ENCODE peak calls at places on chromosomes 4 and X, in five cellular contexts. F, Q, T, N and I are unnamed samples. For H3K36me3, the result is how much of the 10 kb centered on the place peaks cover.

GRCh38 chr4:56843421-56843899 is 22.0 kb upstream of the SPINK2 start:
- DNase-seq in F (no peak), Q (no peak), T (no peak), N (no peak), I (no peak)

GRCh38 chr4:17385403-17385802 is 126.5 kb downstream of the QDPR start:
- DNase-seq in F (peak), Q (no peak), T (no peak), N (no peak), I (peak)

GRCh38 chr4:624705-625590 is at the start of gene PDE6B:
- DNase-seq in F (peak), Q (no peak), T (no peak), N (no peak), I (no peak)

GRCh38 chrX:30713061-30713525 is 59.9 kb downstream of the GK start:
- DNase-seq in F (peak), Q (peak), T (peak), N (no peak), I (peak)

GRCh38 chr4:55269970-55270369 is 76.1 kb upstream of the SRD5A3 start:
- DNase-seq in F (no peak), Q (no peak), T (no peak), N (no peak), I (no peak)

GRCh38 chrX:114924846-114925245 is 92.6 kb downstream of the IL13RA2 start:
- DNase-seq in F (no peak), Q (no peak), T (no peak), N (no peak), I (no peak)

GRCh38 chr4:110514889-110515479 is 39.0 kb downstream of the ENPEP start:
- DNase-seq in F (no peak), Q (no peak), T (no peak), N (no peak), I (no peak)

GRCh38 chrX:107542500-107542899 is 85.8 kb upstream of the PRPS1 start:
- DNase-seq in F (no peak), Q (no peak), T (no peak), N (no peak), I (peak)

GRCh38 chrX:24260827-24261550 is 52.9 kb downstream of the SUPT20HL2 start:
- DNase-seq in F (no peak), Q (no peak), T (peak), N (no peak), I (no peak)

GRCh38 chrX:106220177-106220576 is 52.1 kb downstream of the PWWP3B start:
- DNase-seq in F (no peak), Q (no peak), T (no peak), N (no peak), I (no peak)

GRCh38 chr4:151117371-151117962 is 18.0 kb downstream of the RPS3A start:
- DNase-seq in F (peak), Q (peak), T (peak), N (no peak), I (peak)

GRCh38 chr4:43132010-43132582 is 239.6 kb downstream of the GRXCR1 start:
- DNase-seq in F (peak), Q (peak), T (no peak), N (no peak), I (peak)

GRCh38 chr4:176735300-176735699 is 57.4 kb downstream of the VEGFC start:
- DNase-seq in F (no peak), Q (no peak), T (no peak), N (no peak), I (no peak)

DNA sequence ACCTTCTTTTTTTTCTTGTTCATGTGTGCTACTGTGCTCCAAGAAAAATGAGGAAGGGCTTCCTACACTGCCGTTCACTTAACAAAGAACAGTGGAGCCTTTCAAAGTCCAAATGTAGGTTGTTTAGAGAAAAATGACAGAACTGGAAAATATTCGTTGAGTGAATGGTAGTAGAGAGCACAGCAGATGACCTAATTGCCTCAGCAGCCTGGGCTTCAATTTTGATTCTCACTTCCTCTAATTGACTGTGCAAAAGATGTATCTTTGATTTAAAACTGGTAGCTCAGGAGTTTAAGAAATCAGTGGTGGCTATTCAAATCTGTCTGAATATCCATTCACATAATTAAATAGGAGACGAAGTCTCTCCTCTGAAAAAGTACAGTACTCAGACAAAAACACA is 5.2 kb downstream of the NLGN4X start:
- DNase-seq in F (no peak), Q (no peak), T (no peak), N (no peak), I (no peak)
- H3K4me3 ChIP-seq in F (no peak), Q (no peak), T (no peak), N (no peak), I (no peak)

GRCh38 chrX:47217121-47217851 is 1.2 kb upstream of the CDK16 start:
- DNase-seq in F (no peak), Q (peak), T (no peak), N (no peak), I (peak)
- H3K36me3 ChIP-seq in F (under half), Q (under half), T (under half), N (under half), I (under half)

DNA sequence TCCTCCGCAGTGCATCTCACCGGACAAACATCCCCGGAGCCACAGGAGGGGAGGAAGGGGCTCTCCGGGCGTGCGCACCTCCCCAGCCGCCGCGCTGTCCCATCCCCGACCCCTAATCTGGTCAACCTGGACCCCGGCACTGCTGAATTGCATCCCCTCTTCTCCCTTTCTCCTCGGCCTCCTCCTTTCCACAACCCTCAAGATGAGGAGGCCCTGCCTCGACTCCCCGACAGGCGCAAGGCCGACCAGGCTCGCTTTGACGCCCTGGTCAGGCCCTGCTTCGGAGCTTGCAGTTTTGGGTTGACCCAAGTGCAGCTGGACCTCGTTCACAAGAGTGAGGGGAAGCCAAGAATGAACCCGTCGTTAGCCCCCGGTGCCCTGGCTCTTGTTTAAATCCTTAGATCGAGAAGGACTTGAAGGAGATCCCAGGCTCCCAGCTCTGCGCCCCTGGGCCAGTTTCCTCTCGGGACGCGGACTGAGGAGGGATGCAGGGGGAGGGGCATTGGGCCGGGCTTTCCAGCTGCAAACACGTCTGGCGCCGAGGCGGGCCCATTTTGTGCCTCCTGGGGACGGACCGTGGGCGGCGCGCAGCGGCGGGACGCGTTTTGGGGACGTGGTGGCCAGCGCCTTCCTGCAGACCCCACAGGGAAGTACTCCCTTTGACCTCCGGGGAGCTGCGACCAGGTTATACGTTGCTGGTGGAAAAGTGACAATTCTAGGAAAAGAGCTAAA is 2.5 kb downstream of the PDGFRA start:
- DNase-seq in F (no peak), Q (peak), T (peak), N (no peak), I (peak)
- H3K4me3 ChIP-seq in F (peak), Q (peak), T (peak), N (peak), I (peak)

GRCh38 chr4:6969826-6970800 is 60.5 kb downstream of the TBC1D14 start:
- DNase-seq in F (no peak), Q (no peak), T (no peak), N (no peak), I (no peak)
- H3K36me3 ChIP-seq in F (under half), Q (under half), T (under half), N (under half), I (under half)